ENCODE peak calls at places on chromosomes 4 and X, in ten cellular contexts. D is suprapubic skin; W is colonic mucosa; G is right atrium auricular region; E is endodermal cell; R is right lobe of liver; Z is naive thymus-derived CD4-positive, alpha-beta T cell; I is heart right ventricle; C is neuronal stem cell; S is lung. N is an unnamed sample. For H3K4me1 and H3K27me3, the result is how much of the 10 kb centered on the place peaks cover.

GRCh38 chr4:81421346-81422218 is 50.1 kb downstream of the RASGEF1B start:
- DNase-seq in D (no peak), G (no peak), R (no peak), C (no peak), I (no peak), Z (no peak), W (peak), S (peak), E (peak), N (no peak)

GRCh38 chr4:8510611-8511285 is 69.4 kb upstream of the GPR78 start:
- DNase-seq in Z (no peak), D (no peak), C (no peak), W (no peak), S (no peak), E (no peak), R (no peak), I (no peak), G (no peak), N (no peak)

GRCh38 chr4:109559625-109559982 is 442 bp upstream of the MCUB start:
- DNase-seq in R (no peak), E (peak), G (no peak), S (peak), Z (peak), I (peak), D (peak), C (no peak), W (peak), N (peak)

GRCh38 chr4:121989715-121990114 is 37.9 kb upstream of the TRPC3 start:
- DNase-seq in C (no peak), W (no peak), S (no peak), E (no peak), Z (no peak), D (no peak), I (no peak), R (no peak), G (no peak), N (no peak)

GRCh38 chrX:41384041-41384705 is 50.2 kb downstream of the DDX3X start:
- DNase-seq in W (peak), E (no peak), R (peak), D (peak), I (peak), S (peak), G (peak), C (no peak), Z (peak), N (no peak)

GRCh38 chr4:38857354-38858096 is 908 bp upstream of the TLR6 start:
- DNase-seq in D (peak), C (no peak), Z (no peak), S (peak), W (no peak), I (no peak), R (no peak), E (peak), G (peak), N (no peak)

GRCh38 chr4:151561551-151562256 is 152.7 kb downstream of the FHIP1A start:
- DNase-seq in D (no peak), W (no peak), S (no peak), C (no peak), Z (no peak), I (no peak), G (no peak), E (no peak), R (no peak), N (no peak)

GRCh38 chr4:73692284-73692683 is 48.1 kb upstream of the CXCL8 start:
- DNase-seq in E (no peak), G (no peak), C (no peak), Z (no peak), R (no peak), D (no peak), I (no peak), S (no peak), W (no peak), N (no peak)

DNA sequence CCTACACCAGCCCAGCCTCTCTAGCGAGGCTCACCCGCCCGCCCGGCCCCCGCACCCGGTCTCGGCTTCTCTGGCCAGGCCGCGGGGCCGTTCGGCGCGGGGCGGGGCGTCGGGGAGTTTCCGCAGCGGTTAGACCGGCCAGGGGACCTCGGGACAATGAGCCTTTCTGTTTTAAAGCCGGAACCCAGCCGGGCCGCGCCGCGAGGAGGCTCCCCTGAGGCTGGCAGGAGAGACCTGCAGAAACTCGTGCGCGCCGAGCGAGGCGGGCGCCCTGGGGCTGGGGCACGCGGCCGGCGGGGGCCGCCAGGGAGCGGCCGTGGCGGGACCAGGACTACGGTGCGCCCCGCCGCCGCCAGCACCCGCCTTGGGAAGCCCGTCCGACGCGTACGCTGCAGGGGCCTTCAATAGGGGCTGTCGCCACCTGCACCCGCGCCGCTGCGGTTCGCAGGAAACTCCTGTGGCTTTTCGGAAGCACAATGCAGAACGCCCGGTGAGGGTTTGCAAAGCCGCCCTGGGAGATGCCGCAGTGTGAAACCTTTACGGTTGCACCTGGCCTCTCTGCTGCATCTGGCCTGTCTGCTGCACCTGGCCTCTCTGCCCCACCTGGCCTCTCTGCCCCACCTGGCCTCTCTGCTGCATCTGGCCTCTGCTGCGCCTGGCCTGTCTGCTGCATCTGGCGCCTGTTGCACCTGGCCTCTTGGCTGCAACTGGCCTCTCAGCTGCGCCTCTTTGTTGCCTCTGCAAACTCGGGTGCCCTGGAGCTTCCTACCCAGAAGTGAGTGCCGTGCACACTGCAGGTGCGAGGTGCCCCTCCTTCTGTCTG is 63.9 kb downstream of the TRAPPC11 start:
- DNase-seq in S (peak), C (peak), Z (peak), D (peak), I (peak), R (peak), W (peak), E (peak), G (no peak), N (peak)
- H3K4me3 ChIP-seq in S (peak), C (peak), Z (peak), D (peak), I (peak), R (peak), W (peak), E (peak), G (peak), N (no peak)

GRCh38 chr4:25948051-25948450 is 34.0 kb downstream of the SMIM20 start:
- DNase-seq in G (no peak), D (no peak), C (no peak), I (no peak), W (no peak), Z (no peak), S (no peak), E (no peak), R (no peak), N (no peak)

GRCh38 chr4:25949166-25949748 is 35.2 kb downstream of the SMIM20 start:
- DNase-seq in C (peak), G (no peak), R (no peak), Z (no peak), E (peak), I (no peak), W (peak), S (no peak), D (no peak), N (peak)

GRCh38 chr4:25951390-25951952 is 37.5 kb downstream of the SMIM20 start:
- DNase-seq in W (no peak), S (no peak), Z (no peak), C (no peak), D (no peak), G (no peak), E (no peak), I (no peak), R (no peak), N (no peak)

GRCh38 chr4:25949994-25950393 is 36.0 kb downstream of the SMIM20 start:
- DNase-seq in I (no peak), E (no peak), C (no peak), Z (no peak), D (no peak), W (no peak), G (no peak), R (no peak), S (no peak), N (no peak)

DNA sequence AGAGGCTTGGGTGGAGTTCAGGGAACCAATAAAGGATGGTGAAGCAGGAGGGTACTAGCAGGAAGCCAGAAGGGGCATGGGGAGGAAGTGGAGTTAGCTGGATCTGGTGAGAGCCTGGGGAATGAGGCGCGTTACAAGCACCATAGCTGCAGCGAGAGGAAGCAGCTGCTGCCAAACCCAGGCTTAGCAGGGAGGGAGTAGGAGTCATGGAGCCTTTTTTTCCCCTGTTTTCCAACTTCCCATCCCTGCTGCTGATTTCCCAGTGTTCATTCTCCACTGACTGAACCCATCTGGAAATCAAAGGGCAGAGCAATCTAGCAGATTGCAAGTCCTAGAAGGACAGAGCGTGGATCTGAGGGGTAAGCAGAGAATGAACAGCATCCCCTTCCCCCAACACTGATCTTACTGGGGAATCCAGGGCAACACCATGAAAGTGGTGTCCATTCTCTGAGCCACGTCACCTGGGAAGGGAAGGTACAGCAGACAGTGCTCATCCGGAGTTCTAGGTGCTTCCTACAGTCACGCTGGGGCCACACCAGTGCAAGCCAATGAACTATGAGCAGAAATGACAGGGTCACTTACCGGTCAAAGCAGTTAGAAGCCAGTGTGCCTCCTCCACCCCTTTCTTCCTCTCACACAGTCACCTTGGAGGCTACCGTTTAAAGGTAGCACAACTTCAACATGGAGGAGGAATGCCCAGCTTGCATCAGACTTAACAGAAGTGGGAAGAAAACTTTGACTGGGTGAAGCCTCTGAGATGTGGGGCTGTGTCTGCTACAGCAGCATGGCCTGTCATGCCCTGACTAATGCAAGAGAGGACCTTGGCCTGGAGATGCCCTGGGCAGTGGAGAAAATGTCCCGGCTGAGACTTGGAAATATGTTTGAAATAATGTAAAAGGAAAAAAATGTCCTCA is 36.7 kb downstream of the SMIM20 start:
- DNase-seq in I (no peak), Z (no peak), D (no peak), G (no peak), S (no peak), W (no peak), R (no peak), E (no peak), C (no peak), N (no peak)
- H3K4me1 ChIP-seq in I (under half), Z (under half), D (under half), G (under half), S (under half), W (under half), R (under half), E (under half), C (under half), N (under half)

GRCh38 chr4:94409947-94410346 is 41.8 kb upstream of the PDLIM5 start:
- DNase-seq in C (no peak), D (no peak), G (no peak), S (no peak), W (no peak), I (no peak), E (no peak), Z (no peak), R (no peak), N (no peak)

GRCh38 chr4:94413085-94413685 is 38.6 kb upstream of the PDLIM5 start:
- DNase-seq in C (no peak), I (no peak), S (no peak), Z (no peak), E (no peak), W (no peak), R (no peak), D (no peak), G (no peak), N (no peak)

GRCh38 chr4:94410678-94411206 is 41.0 kb upstream of the PDLIM5 start:
- DNase-seq in S (no peak), C (no peak), E (no peak), W (no peak), Z (no peak), G (peak), R (peak), D (no peak), I (peak), N (no peak)

GRCh38 chr4:94411296-94411695 is 40.4 kb upstream of the PDLIM5 start:
- DNase-seq in C (no peak), Z (no peak), I (no peak), G (no peak), W (no peak), R (no peak), S (no peak), D (no peak), E (no peak), N (no peak)

DNA sequence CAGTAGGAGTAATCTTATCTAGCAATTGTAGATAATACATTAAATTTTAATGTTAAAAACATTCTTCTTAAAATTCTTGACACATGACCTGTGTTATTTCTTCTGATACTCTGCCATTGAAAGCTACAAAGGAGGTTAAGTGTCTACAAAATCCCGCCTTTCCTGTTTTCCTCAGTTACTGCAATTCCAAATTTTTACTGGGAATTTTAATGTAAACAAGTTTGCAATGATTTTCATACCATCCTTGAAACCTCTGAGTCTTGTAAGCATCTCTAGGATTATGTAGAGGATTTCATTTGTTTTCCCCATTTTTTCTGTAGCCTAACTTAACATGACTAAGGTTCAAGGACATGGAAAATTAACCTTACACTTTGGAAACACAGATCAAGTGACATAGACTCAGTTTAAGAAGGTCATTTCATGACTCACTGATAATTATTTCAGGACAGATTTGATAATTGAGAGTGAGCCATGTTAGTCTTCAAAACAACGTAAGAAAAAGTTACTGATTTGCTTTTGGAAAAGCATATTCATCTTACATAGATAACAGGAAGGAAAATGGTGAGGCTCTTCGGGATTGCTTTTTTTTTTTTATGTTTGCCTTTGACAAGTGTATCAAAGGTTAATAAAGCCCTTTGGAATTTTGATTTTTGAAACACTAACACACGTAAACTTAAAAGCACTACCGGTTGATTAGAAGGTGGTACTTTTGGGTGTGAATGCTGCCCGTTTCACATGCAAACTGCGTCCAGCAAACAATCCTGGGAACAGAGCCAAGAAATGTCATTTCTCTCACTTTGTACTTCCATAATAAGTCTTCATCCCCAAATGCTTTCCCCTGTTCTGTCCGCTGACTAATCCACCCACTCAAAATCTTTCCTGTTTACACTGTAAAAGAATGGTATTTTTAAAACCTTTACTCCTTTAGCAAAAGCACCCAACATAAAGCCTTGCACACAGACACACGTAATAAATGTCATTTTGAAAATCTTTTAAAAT is 39.4 kb upstream of the PDLIM5 start:
- DNase-seq in E (no peak), D (no peak), W (peak), G (no peak), C (no peak), R (no peak), S (no peak), Z (no peak), I (no peak), N (peak)
- H3K27me3 ChIP-seq in E (under half), D (under half), W (under half), G (under half), C (under half), R (under half), S (under half), Z (under half), I (under half), N (under half)

DNA sequence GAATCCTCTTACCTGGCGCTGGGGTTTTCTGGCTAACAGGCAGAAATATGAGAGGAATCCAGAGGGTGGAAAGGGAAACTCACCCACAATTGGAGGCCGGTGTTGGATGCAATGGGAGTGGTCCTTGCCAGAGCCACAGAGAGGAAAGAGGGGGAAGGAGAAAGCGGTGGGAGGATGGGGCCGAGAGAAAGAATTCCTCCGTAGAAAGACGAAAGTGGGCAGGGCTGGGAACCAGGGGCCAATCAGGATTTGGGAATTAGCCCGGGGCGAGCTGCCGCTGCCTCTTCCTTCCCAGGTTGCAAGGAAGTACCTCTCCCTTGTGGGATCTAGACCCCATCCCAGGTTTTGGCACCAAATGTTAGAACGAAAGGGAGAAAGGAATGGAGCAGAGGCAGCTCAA is 83.1 kb upstream of the SPIN4 start:
- DNase-seq in E (no peak), G (no peak), C (no peak), I (no peak), S (no peak), W (no peak), R (no peak), Z (no peak), D (no peak), N (no peak)
- H3K4me3 ChIP-seq in E (no peak), G (no peak), C (no peak), I (no peak), S (no peak), W (no peak), R (no peak), Z (no peak), D (no peak), N (no peak)

GRCh38 chrX:2697741-2698294 is 6.7 kb downstream of the CD99 start:
- DNase-seq in G (no peak), I (no peak), R (no peak), Z (no peak), S (no peak), D (no peak), W (no peak), E (no peak), C (no peak), N (no peak)

GRCh38 chrX:2697306-2697705 is 6.2 kb downstream of the CD99 start:
- DNase-seq in I (no peak), D (no peak), E (no peak), C (no peak), S (no peak), G (no peak), R (no peak), Z (no peak), W (no peak), N (no peak)

GRCh38 chrX:2694868-2695267 is 3.8 kb downstream of the CD99 start:
- DNase-seq in Z (no peak), E (no peak), W (no peak), G (no peak), I (no peak), S (no peak), R (no peak), C (no peak), D (no peak), N (no peak)

GRCh38 chrX:2698604-2699003 is 7.5 kb downstream of the CD99 start:
- DNase-seq in D (no peak), S (no peak), W (no peak), I (no peak), E (no peak), R (no peak), Z (no peak), C (no peak), G (no peak), N (no peak)

GRCh38 chrX:2696698-2697215 is 5.7 kb downstream of the CD99 start:
- DNase-seq in I (no peak), S (no peak), E (no peak), W (no peak), G (no peak), D (no peak), C (no peak), R (no peak), Z (no peak), N (no peak)
- H3K4me1 ChIP-seq in I (half or more), S (half or more), E (under half), W (under half), G (half or more), D (half or more), C (under half), R (under half), Z (half or more), N (under half)

GRCh38 chr4:163180087-163180486 is 13.4 kb upstream of the NAF1 start:
- DNase-seq in W (no peak), I (no peak), S (no peak), D (no peak), E (no peak), G (no peak), R (no peak), Z (no peak), C (no peak), N (no peak)
- H3K27me3 ChIP-seq in W (under half), I (under half), S (under half), D (under half), E (under half), G (under half), R (under half), Z (under half), C (under half), N (under half)

GRCh38 chr4:31169851-31170250 is 449.7 kb downstream of the PCDH7 start:
- DNase-seq in Z (no peak), I (no peak), R (no peak), W (no peak), S (no peak), E (no peak), C (no peak), D (no peak), G (no peak), N (peak)
- H3K4me3 ChIP-seq in Z (no peak), I (no peak), R (no peak), W (no peak), S (no peak), E (no peak), C (no peak), D (no peak), G (no peak), N (no peak)

DNA sequence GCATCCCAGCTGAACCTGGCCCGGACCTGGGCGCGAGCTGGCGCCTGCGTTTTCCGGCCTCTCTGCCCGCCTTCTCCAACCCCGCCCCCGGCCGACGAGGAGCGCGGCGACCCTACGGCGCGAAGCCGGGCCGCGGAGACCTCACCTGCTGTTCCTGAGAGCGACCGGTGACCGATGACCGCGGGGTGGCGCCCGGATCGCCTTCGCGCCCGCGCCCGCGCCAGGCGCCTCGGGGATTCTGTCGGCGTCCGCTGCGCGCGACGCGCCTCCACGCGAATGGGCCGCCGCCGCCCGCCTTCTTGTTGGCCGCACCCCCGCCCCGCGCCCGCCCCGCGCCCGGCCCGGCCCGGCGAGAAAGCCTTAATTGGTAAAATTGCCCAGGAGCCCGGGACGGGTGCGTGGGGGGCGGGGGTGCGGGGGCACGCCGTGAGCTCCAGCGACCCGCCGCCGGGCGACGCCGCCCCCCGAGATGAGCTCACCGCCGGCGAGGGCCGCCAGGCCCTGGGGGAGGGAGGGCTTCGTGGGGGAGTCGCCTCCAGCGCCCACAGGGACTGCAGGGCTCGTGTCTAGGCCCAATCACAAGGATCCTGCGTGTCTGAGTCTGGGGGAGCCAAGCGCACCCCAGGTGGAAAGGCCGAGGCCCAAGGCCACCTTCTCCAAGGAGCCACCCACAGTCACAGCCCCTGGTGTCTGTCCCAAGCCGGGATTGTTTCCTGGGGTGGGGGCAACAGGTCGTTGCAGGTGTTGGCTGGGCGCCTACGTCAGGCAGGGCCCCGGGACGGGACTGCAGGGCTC is at the start of gene FLNA:
- DNase-seq in S (no peak), Z (no peak), R (no peak), D (no peak), I (peak), W (no peak), C (no peak), E (peak), G (no peak), N (peak)
- H3K4me1 ChIP-seq in S (under half), Z (under half), R (under half), D (under half), I (under half), W (under half), C (under half), E (under half), G (under half), N (under half)

N was measured in HAP-1.